ENCODE peak calls at places on chromosome 1, in eight cellular contexts. Z is adrenal gland; B is GM13977; E is mucosa of descending colon; T is cardiac muscle cell; M is G401; P is astrocyte of the cerebellum; K is activated CD4-positive, alpha-beta T cell treated with anti-CD3 and anti-CD28 coated beads, Interleukin-2, amount 50 U/mL, for 1 hour. I is an unnamed sample.

GRCh38 chr1:170685166-170685565 is 21.2 kb downstream of the PRRX1 start:
- DNase-seq in Z (no peak), B (no peak), E (no peak), T (peak), M (no peak), P (no peak), K (no peak), I (no peak)

GRCh38 chr1:204647114-204647804 is 38.3 kb downstream of the LRRN2 start:
- DNase-seq in Z (peak), B (peak), E (no peak), T (peak), M (peak), P (peak), K (no peak), I (no peak)

GRCh38 chr1:67140460-67140859 is 5.7 kb upstream of the C1orf141 start:
- DNase-seq in Z (no peak), B (no peak), E (no peak), T (no peak), M (no peak), P (no peak), K (no peak), I (no peak)

GRCh38 chr1:224616761-224617409 is 768 bp downstream of the CNIH3 start:
- DNase-seq in Z (no peak), B (peak), E (no peak), T (no peak), M (no peak), P (no peak), K (peak), I (no peak)

GRCh38 chr1:42940851-42941639 is 17.6 kb downstream of the SLC2A1 start:
- DNase-seq in Z (no peak), B (no peak), E (peak), T (peak), M (no peak), P (peak), K (no peak), I (no peak)

GRCh38 chr1:235015291-235015990 is 113.2 kb downstream of the TOMM20 start:
- DNase-seq in Z (no peak), B (no peak), E (no peak), T (no peak), M (no peak), P (no peak), K (no peak), I (no peak)

GRCh38 chr1:156860639-156861423 is at the start of gene NTRK1:
- DNase-seq in Z (no peak), B (peak), E (no peak), T (peak), M (no peak), P (no peak), K (peak), I (peak)

GRCh38 chr1:192524223-192524622 is 51.4 kb upstream of the RGS1 start:
- DNase-seq in Z (no peak), B (no peak), E (no peak), T (no peak), M (no peak), P (no peak), K (no peak), I (no peak)

GRCh38 chr1:114063544-114063943 is 84.3 kb downstream of the OLFML3 start:
- DNase-seq in Z (no peak), B (no peak), E (no peak), T (no peak), M (no peak), P (no peak), K (no peak), I (no peak)

GRCh38 chr1:198265073-198265661 is 108.4 kb downstream of the NEK7 start:
- DNase-seq in Z (no peak), B (no peak), E (no peak), T (peak), M (no peak), P (no peak), K (no peak), I (no peak)

GRCh38 chr1:15974855-15975254 is 1.0 kb downstream of the ZBTB17 start:
- DNase-seq in Z (no peak), B (peak), E (no peak), T (no peak), M (no peak), P (no peak), K (no peak), I (no peak)